ENCODE peak calls at places on chromosomes 6 and 20, in eight cellular contexts. N is MM.1S, W is left ventricle myocardium inferior, M is hepatocyte, T is keratinocyte, Q is endodermal cell, G is HepG2, F is sigmoid colon. Y is an unnamed sample.

GRCh38 chr6:24838081-24838480 is 39.4 kb upstream of the ARMH2 start:
- DNase-seq in W (no peak), N (no peak), Q (no peak), G (no peak), T (no peak), M (no peak), F (no peak), Y (no peak)

GRCh38 chr20:44993343-44993742 is 27.0 kb downstream of the STK4 start:
- DNase-seq in G (no peak), N (peak), W (no peak), M (no peak), F (no peak), T (no peak), Q (no peak), Y (no peak)

GRCh38 chr6:48397887-48398286 is 286.9 kb upstream of the PTCHD4 start:
- DNase-seq in G (no peak), M (no peak), T (no peak), F (no peak), W (no peak), Q (no peak), N (no peak), Y (no peak)

GRCh38 chr6:124131779-124132178 is 328.1 kb downstream of the NKAIN2 start:
- DNase-seq in W (no peak), N (no peak), F (no peak), G (no peak), M (no peak), T (no peak), Q (no peak), Y (no peak)

GRCh38 chr20:25051386-25052155 is 6.4 kb downstream of the ACSS1 start:
- DNase-seq in F (peak), G (no peak), W (no peak), T (no peak), Q (peak), M (no peak), N (no peak), Y (no peak)

GRCh38 chr6:48736486-48737206 is 625.6 kb upstream of the PTCHD4 start:
- DNase-seq in M (no peak), F (no peak), W (no peak), T (no peak), G (no peak), Q (no peak), N (no peak), Y (no peak)

GRCh38 chr6:2118136-2118535 is 127.3 kb downstream of the GMDS start:
- DNase-seq in N (no peak), G (no peak), M (no peak), Q (no peak), T (no peak), W (no peak), F (no peak), Y (no peak)

GRCh38 chr20:3405696-3406358 is 1.6 kb downstream of the DNAAF9 start:
- DNase-seq in M (no peak), W (no peak), F (no peak), N (no peak), G (peak), T (no peak), Q (no peak), Y (no peak)

GRCh38 chr6:82567621-82568020 is 204.0 kb downstream of the TPBG start:
- DNase-seq in G (no peak), Q (no peak), W (no peak), M (no peak), T (no peak), F (no peak), N (peak), Y (no peak)

GRCh38 chr6:142088858-142089216 is 43.9 kb upstream of the GJE1 start:
- DNase-seq in F (no peak), Q (peak), N (no peak), T (no peak), W (no peak), G (no peak), M (peak), Y (peak)

GRCh38 chr6:122393339-122393896 is 6.0 kb upstream of the HSF2 start:
- DNase-seq in W (no peak), N (no peak), T (no peak), M (no peak), Q (peak), G (no peak), F (no peak), Y (no peak)

GRCh38 chr6:1850581-1851157 is 241.0 kb downstream of the FOXC1 start:
- DNase-seq in F (no peak), M (no peak), Q (no peak), N (no peak), G (no peak), T (no peak), W (no peak), Y (no peak)

GRCh38 chr6:17905611-17906592 is 81.5 kb downstream of the KIF13A start:
- DNase-seq in M (no peak), Q (no peak), T (no peak), W (no peak), N (no peak), F (no peak), G (no peak), Y (no peak)

GRCh38 chr6:118939683-118940082 is 4.7 kb upstream of the MCM9 start:
- DNase-seq in G (no peak), T (no peak), N (no peak), W (peak), M (no peak), Q (no peak), F (no peak), Y (no peak)

GRCh38 chr6:15608406-15608805 is 54.4 kb downstream of the DTNBP1 start:
- DNase-seq in W (no peak), N (no peak), F (no peak), T (peak), M (peak), Q (no peak), G (no peak), Y (peak)

GRCh38 chr20:37511605-37512275 is 9.3 kb upstream of the NNAT start:
- DNase-seq in F (peak), Q (no peak), G (no peak), W (no peak), T (no peak), N (no peak), M (no peak), Y (no peak)

GRCh38 chr6:160121981-160122380 is 366 bp downstream of the SLC22A1 start:
- DNase-seq in T (no peak), F (no peak), M (no peak), N (no peak), G (no peak), Q (peak), W (no peak), Y (no peak)

GRCh38 chr6:41537359-41537758 is 8.8 kb upstream of the FOXP4 start:
- DNase-seq in Q (no peak), F (no peak), N (no peak), G (no peak), T (no peak), W (no peak), M (peak), Y (no peak)

GRCh38 chr6:34788111-34788510 is 3.8 kb upstream of the BLTP3A start:
- DNase-seq in G (no peak), F (peak), W (no peak), Q (no peak), T (no peak), M (no peak), N (no peak), Y (no peak)

GRCh38 chr20:16490696-16491095 is 82.6 kb downstream of the KIF16B start:
- DNase-seq in M (no peak), T (no peak), G (no peak), N (no peak), F (no peak), Q (no peak), W (no peak), Y (no peak)

GRCh38 chr6:18211338-18211737 is 53.0 kb downstream of the DEK start:
- DNase-seq in W (no peak), F (no peak), M (no peak), G (no peak), N (no peak), Q (no peak), T (no peak), Y (no peak)

GRCh38 chr20:37390503-37390890 is 44.6 kb downstream of the SRC start:
- DNase-seq in F (peak), G (no peak), N (no peak), W (no peak), Q (no peak), T (no peak), M (no peak), Y (no peak)

GRCh38 chr6:167655174-167655821 is 171.4 kb upstream of the AFDN start:
- DNase-seq in G (no peak), N (no peak), Q (no peak), W (no peak), F (no peak), M (no peak), T (no peak), Y (no peak)

GRCh38 chr6:131258010-131258652 is 122.9 kb downstream of the AKAP7 start:
- DNase-seq in T (no peak), W (no peak), F (no peak), M (peak), Q (no peak), G (no peak), N (no peak), Y (peak)

GRCh38 chr20:37384683-37385174 is 38.8 kb downstream of the SRC start:
- DNase-seq in W (peak), Q (peak), M (peak), G (no peak), N (peak), T (no peak), F (peak), Y (no peak)

GRCh38 chr6:103177800-103178199 is 1681.9 kb downstream of the HACE1 start:
- DNase-seq in M (no peak), N (no peak), F (no peak), Q (no peak), G (no peak), T (no peak), W (no peak), Y (no peak)

GRCh38 chr20:34037121-34037520 is 43.4 kb downstream of the RALY start:
- DNase-seq in M (no peak), Q (no peak), W (no peak), N (no peak), F (no peak), G (no peak), T (no peak), Y (no peak)

GRCh38 chr20:5002077-5002413 is 735 bp upstream of the SLC23A2 start:
- DNase-seq in W (peak), Q (peak), T (no peak), F (no peak), M (no peak), N (peak), G (no peak), Y (no peak)

GRCh38 chr6:99905209-99906106 is 88.6 kb downstream of the MCHR2 start:
- DNase-seq in W (no peak), F (no peak), T (peak), M (peak), G (peak), N (peak), Q (no peak), Y (no peak)

GRCh38 chr6:165306955-165307354 is 2.5 kb downstream of the C6orf118 start:
- DNase-seq in M (no peak), T (no peak), G (no peak), W (no peak), F (no peak), N (no peak), Q (no peak), Y (no peak)

GRCh38 chr6:84197708-84198107 is 29.7 kb downstream of the CEP162 start:
- DNase-seq in M (no peak), G (no peak), W (no peak), F (no peak), T (no peak), Q (no peak), N (no peak), Y (no peak)

GRCh38 chr6:3773696-3774298 is 22.3 kb upstream of the PXDC1 start:
- DNase-seq in Q (no peak), G (no peak), T (no peak), F (no peak), M (no peak), N (no peak), W (peak), Y (no peak)

GRCh38 chr6:158536084-158536890 is 23.6 kb upstream of the TMEM181 start:
- DNase-seq in F (no peak), Q (peak), M (peak), W (peak), T (no peak), G (peak), N (peak), Y (no peak)

GRCh38 chr20:58312836-58313235 is 3.3 kb downstream of the RAB22A start:
- DNase-seq in T (peak), W (no peak), Q (no peak), F (no peak), G (no peak), N (no peak), M (no peak), Y (peak)

GRCh38 chr6:97294451-97294850 is 11.4 kb upstream of the MMS22L start:
- DNase-seq in W (no peak), T (no peak), M (no peak), Q (no peak), N (no peak), F (no peak), G (no peak), Y (no peak)

GRCh38 chr6:157056275-157056674 is 267.0 kb downstream of the TMEM242 start:
- DNase-seq in F (no peak), G (no peak), T (no peak), M (no peak), W (no peak), Q (no peak), N (no peak), Y (no peak)
- H3K27ac ChIP-seq in F (no peak), G (no peak), T (no peak), M (no peak), W (no peak), Q (no peak), N (no peak), Y (no peak)

GRCh38 chr6:68559052-68559451 is 76.0 kb upstream of the ADGRB3 start:
- DNase-seq in M (no peak), N (no peak), W (no peak), F (no peak), T (no peak), G (no peak), Q (no peak), Y (no peak)
- H3K27ac ChIP-seq in M (no peak), N (no peak), W (no peak), F (no peak), T (no peak), G (no peak), Q (peak), Y (no peak)

DNA sequence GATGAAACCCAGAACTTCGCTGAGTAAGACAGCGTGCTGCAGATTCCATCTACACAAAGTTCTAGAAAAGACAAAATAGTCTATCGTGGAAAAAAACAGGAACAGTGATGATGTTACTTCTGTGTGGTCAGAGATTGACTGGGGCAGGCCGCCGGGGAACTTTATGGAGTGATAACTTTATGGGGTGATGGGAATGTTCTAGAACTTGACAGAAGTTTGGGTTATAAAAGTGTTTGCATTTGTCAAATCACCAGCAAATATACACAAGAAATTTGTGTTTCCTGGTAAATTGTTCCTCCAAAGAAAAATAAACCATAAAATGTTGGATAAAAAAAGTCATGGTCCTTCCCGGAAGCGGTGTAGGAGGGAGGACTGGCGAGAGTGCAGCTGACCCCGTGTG is 80.8 kb upstream of the QKI start:
- DNase-seq in G (no peak), M (no peak), Q (no peak), W (no peak), N (no peak), F (no peak), T (no peak), Y (no peak)
- H3K27ac ChIP-seq in G (no peak), M (no peak), Q (no peak), W (peak), N (no peak), F (peak), T (no peak), Y (no peak)

GRCh38 chr6:114287461-114287860 is 55.4 kb downstream of the HS3ST5 start:
- DNase-seq in W (no peak), G (no peak), Q (no peak), F (no peak), M (no peak), T (no peak), N (no peak), Y (no peak)

GRCh38 chr6:114291428-114291827 is 51.4 kb downstream of the HS3ST5 start:
- DNase-seq in F (no peak), M (no peak), G (no peak), N (no peak), Q (no peak), W (no peak), T (no peak), Y (no peak)

GRCh38 chr6:114286211-114286610 is 56.6 kb downstream of the HS3ST5 start:
- DNase-seq in N (no peak), G (no peak), M (no peak), W (no peak), T (no peak), Q (no peak), F (no peak), Y (no peak)

GRCh38 chr6:114290864-114291263 is 52.0 kb downstream of the HS3ST5 start:
- DNase-seq in Q (no peak), G (no peak), F (no peak), T (no peak), W (no peak), N (no peak), M (no peak), Y (no peak)

DNA sequence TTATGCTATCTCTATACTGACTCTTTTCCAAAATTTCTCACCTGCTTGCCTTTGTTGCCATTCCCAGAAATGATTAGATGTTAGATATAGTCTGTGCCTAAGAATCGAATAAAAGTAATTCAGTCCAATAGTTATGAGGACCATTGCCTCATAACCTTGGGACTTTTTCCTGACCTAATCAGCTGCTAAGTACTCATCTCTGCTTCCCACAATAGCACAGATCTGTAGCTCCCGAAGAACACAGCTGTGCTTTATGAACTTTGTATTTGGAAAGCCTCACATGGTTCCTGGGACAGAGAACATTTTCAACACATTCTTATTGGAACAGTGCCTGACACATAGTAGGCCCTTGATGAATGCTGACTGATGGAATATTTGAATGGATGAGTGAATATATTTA is 54.1 kb downstream of the HS3ST5 start:
- DNase-seq in W (no peak), F (no peak), N (no peak), Q (no peak), G (peak), M (no peak), T (no peak), Y (no peak)
- H3K27ac ChIP-seq in W (no peak), F (no peak), N (no peak), Q (no peak), G (no peak), M (no peak), T (no peak), Y (no peak)

GRCh38 chr6:106084973-106085686 is 1.0 kb upstream of the PRDM1 start:
- DNase-seq in F (no peak), G (no peak), N (peak), Q (no peak), T (no peak), M (no peak), W (no peak), Y (peak)
- H3K27ac ChIP-seq in F (no peak), G (no peak), N (peak), Q (no peak), T (peak), M (peak), W (peak), Y (peak)

GRCh38 chr6:30611856-30612194 is 5.2 kb downstream of the PPP1R10 start:
- DNase-seq in T (no peak), M (no peak), W (no peak), G (no peak), F (no peak), Q (no peak), N (no peak), Y (no peak)

GRCh38 chr6:30611150-30611855 is 5.7 kb downstream of the PPP1R10 start:
- DNase-seq in M (no peak), W (no peak), G (no peak), N (no peak), F (peak), T (no peak), Q (no peak), Y (no peak)

GRCh38 chr6:30612687-30613248 is 4.3 kb downstream of the PPP1R10 start:
- DNase-seq in F (peak), G (no peak), M (no peak), W (no peak), T (no peak), N (no peak), Q (no peak), Y (no peak)

GRCh38 chr6:30613251-30614043 is 3.6 kb downstream of the PPP1R10 start:
- DNase-seq in N (no peak), M (no peak), Q (no peak), W (no peak), F (peak), G (no peak), T (no peak), Y (no peak)

DNA sequence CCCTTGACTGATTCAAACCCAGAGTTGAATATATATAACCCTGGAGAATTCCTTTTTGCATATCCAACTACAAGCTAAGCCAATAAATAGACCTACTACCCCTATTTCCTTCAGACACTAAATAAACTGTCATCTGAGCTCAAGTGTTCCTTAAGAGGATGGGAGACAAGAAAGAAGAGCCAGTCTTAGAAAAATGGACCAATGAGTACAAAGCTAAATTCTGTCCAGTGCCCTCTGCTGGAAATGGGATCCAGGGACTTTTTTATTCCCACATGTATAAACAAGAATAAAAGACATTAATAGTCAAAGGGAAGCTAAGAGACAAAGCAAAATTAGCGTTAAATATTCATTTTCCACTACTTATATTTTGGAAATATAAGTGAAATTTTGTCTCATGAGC is 4.8 kb downstream of the PPP1R10 start:
- DNase-seq in F (no peak), G (no peak), W (no peak), T (no peak), Q (no peak), M (no peak), N (no peak), Y (no peak)
- H3K27ac ChIP-seq in F (peak), G (no peak), W (no peak), T (no peak), Q (no peak), M (peak), N (no peak), Y (peak)

GRCh38 chr6:16671302-16672289 is 89.7 kb downstream of the ATXN1 start:
- DNase-seq in M (no peak), W (no peak), Q (no peak), F (no peak), N (no peak), G (peak), T (no peak), Y (no peak)

GRCh38 chr6:16670183-16670582 is 91.1 kb downstream of the ATXN1 start:
- DNase-seq in M (no peak), N (no peak), Q (no peak), G (no peak), F (no peak), W (peak), T (no peak), Y (no peak)

GRCh38 chr6:16673011-16673797 is 88.1 kb downstream of the ATXN1 start:
- DNase-seq in F (no peak), G (no peak), Q (no peak), W (no peak), M (no peak), T (no peak), N (no peak), Y (no peak)

GRCh38 chr6:16669227-16669626 is 92.0 kb downstream of the ATXN1 start:
- DNase-seq in T (no peak), N (peak), F (no peak), Q (no peak), M (no peak), W (no peak), G (peak), Y (no peak)

GRCh38 chr6:16670617-16671051 is 90.6 kb downstream of the ATXN1 start:
- DNase-seq in N (no peak), M (no peak), G (no peak), T (no peak), F (no peak), W (no peak), Q (no peak), Y (no peak)
- H3K27ac ChIP-seq in N (peak), M (peak), G (peak), T (peak), F (peak), W (peak), Q (no peak), Y (no peak)